ENCODE peak calls at places on chromosomes 2 and 18, in ten cellular contexts. F is anterior cingulate cortex; T is GM12865; O is activated T-helper 1 cell treated with anti-CD3 and anti-CD28 coated beads, Interleukin-2, amount 50 U/mL, for 16 hours; Z is spleen; J is WERI-Rb-1; L is ecto neural progenitor cell; N is RPMI8226; I is CD8-positive, alpha-beta memory T cell; B is NCI-H1694 treated with DMSO at 0.1 percent for 48 hours. M is an unnamed sample.

GRCh38 chr2:240796543-240797499 is 23.2 kb downstream of the KIF1A start:
- DNase-seq in I (no peak), T (no peak), O (no peak), Z (peak), F (no peak), L (no peak), N (no peak), J (no peak), B (no peak), M (no peak)

GRCh38 chr2:86413296-86414085 is 27.7 kb upstream of the KDM3A start:
- DNase-seq in L (no peak), J (no peak), T (no peak), I (no peak), Z (no peak), O (no peak), N (no peak), F (no peak), B (no peak), M (no peak)

GRCh38 chr2:174563530-174564282 is 33.9 kb downstream of the WIPF1 start:
- DNase-seq in O (no peak), B (no peak), N (no peak), F (no peak), J (no peak), L (no peak), Z (no peak), T (no peak), I (no peak), M (no peak)

GRCh38 chr2:224934542-224935188 is 107.6 kb downstream of the DOCK10 start:
- DNase-seq in Z (no peak), T (no peak), F (no peak), J (no peak), O (no peak), I (no peak), L (no peak), B (no peak), N (no peak), M (no peak)

GRCh38 chr18:59096098-59096779 is 43.4 kb upstream of the SEC11C start:
- DNase-seq in Z (no peak), J (no peak), I (no peak), F (no peak), T (no peak), O (no peak), B (peak), N (no peak), L (no peak), M (peak)

GRCh38 chr2:160492401-160493226 is 993 bp downstream of the RBMS1 start:
- DNase-seq in Z (peak), I (peak), L (peak), J (peak), F (no peak), O (peak), T (no peak), N (peak), B (no peak), M (no peak)

GRCh38 chr18:55351980-55352714 is 235.8 kb downstream of the TCF4 start:
- DNase-seq in J (no peak), N (no peak), O (no peak), F (no peak), B (no peak), T (peak), I (no peak), Z (no peak), L (no peak), M (no peak)

GRCh38 chr2:26165403-26165802 is 7.5 kb upstream of the GAREM2 start:
- DNase-seq in J (no peak), Z (no peak), L (no peak), B (no peak), T (no peak), F (no peak), I (no peak), N (no peak), O (no peak), M (no peak)

GRCh38 chr18:48875942-48876511 is 74.7 kb downstream of the SMAD7 start:
- DNase-seq in O (no peak), L (no peak), I (no peak), Z (peak), F (no peak), J (peak), B (no peak), T (no peak), N (no peak), M (no peak)

GRCh38 chr2:85743304-85743978 is 10.3 kb upstream of the ATOH8 start:
- DNase-seq in J (no peak), N (no peak), L (no peak), B (no peak), F (no peak), I (no peak), Z (no peak), O (no peak), T (no peak), M (no peak)

M was measured in cerebellar nuclear complex.